ENCODE peak calls at places on chromosomes 6 and 20, in six cellular contexts. L is psoas muscle, T is fibroblast of lung, W is testis, M is esophagus squamous epithelium, C is PC-3. K is an unnamed sample.

GRCh38 chr20:31713312-31714049 is 9.2 kb downstream of the BCL2L1 start:
- DNase-seq in W (peak), M (no peak), C (peak), T (peak), L (peak), K (peak)

GRCh38 chr20:6588296-6588695 is 179.2 kb upstream of the BMP2 start:
- DNase-seq in C (peak), M (no peak), T (peak), W (peak), L (no peak), K (no peak)

GRCh38 chr6:112833546-112834215 is 486.6 kb downstream of the RFPL4B start:
- DNase-seq in L (no peak), W (no peak), M (no peak), T (peak), C (no peak), K (no peak)

GRCh38 chr6:159871911-159872310 is 18.9 kb upstream of the MAS1 start:
- DNase-seq in W (no peak), L (no peak), T (no peak), C (no peak), M (no peak), K (no peak)

GRCh38 chr6:75526502-75527127 is 33.0 kb upstream of the FILIP1 start:
- DNase-seq in L (peak), C (peak), M (no peak), W (peak), T (peak), K (no peak)

GRCh38 chr6:104537185-104537584 is 322.5 kb downstream of the HACE1 start:
- DNase-seq in C (peak), T (peak), M (no peak), L (no peak), W (no peak), K (no peak)

GRCh38 chr6:111175135-111175534 is 87.8 kb downstream of the SLC16A10 start:
- DNase-seq in W (no peak), M (no peak), L (no peak), C (no peak), T (peak), K (no peak)

GRCh38 chr6:37126961-37127360 is 43.0 kb upstream of the PIM1 start:
- DNase-seq in T (no peak), L (no peak), C (no peak), W (no peak), M (no peak), K (no peak)

GRCh38 chr6:3022765-3023662 is 23.3 kb downstream of the NQO2 start:
- DNase-seq in L (peak), W (no peak), C (no peak), T (no peak), M (no peak), K (no peak)

GRCh38 chr6:149483849-149484635 is 772 bp downstream of the ZC3H12D start:
- DNase-seq in M (no peak), C (no peak), W (no peak), L (no peak), T (no peak), K (no peak)

GRCh38 chr20:53857723-53858236 is 212.6 kb downstream of the BCAS1 start:
- DNase-seq in T (no peak), W (peak), M (no peak), C (no peak), L (no peak), K (no peak)

GRCh38 chr6:13290335-13290734 is 38.0 kb downstream of the TBC1D7 start:
- DNase-seq in L (no peak), C (no peak), M (no peak), W (no peak), T (no peak), K (no peak)

GRCh38 chr20:62822239-62822787 is 5.5 kb downstream of the COL9A3 start:
- DNase-seq in W (no peak), L (no peak), C (no peak), M (no peak), T (no peak), K (no peak)

GRCh38 chr6:39934060-39934757 is at the start of gene MOCS1:
- DNase-seq in T (peak), C (peak), L (peak), M (no peak), W (peak), K (peak)

GRCh38 chr6:75748743-75749538 is at the start of gene MYO6:
- DNase-seq in L (peak), M (peak), C (peak), W (peak), T (peak), K (peak)

GRCh38 chr20:41058674-41059008 is 30.0 kb downstream of the TOP1 start:
- DNase-seq in M (no peak), C (no peak), T (no peak), L (no peak), W (no peak), K (no peak)

GRCh38 chr20:46230811-46231282 is 77.5 kb downstream of the CDH22 start:
- DNase-seq in M (no peak), C (peak), T (peak), L (no peak), W (peak), K (no peak)

GRCh38 chr6:38273325-38273724 is 366.4 kb downstream of the BTBD9 start:
- DNase-seq in L (no peak), T (no peak), C (no peak), W (no peak), M (no peak), K (no peak)

GRCh38 chr20:7375905-7376304 is 564.4 kb downstream of the HAO1 start:
- DNase-seq in W (no peak), T (peak), L (no peak), C (peak), M (no peak), K (no peak)

GRCh38 chr20:46122071-46122470 is 4.0 kb downstream of the CD40 start:
- DNase-seq in M (no peak), C (peak), L (no peak), W (no peak), T (peak), K (peak)

GRCh38 chr6:16236648-16237199 is 1.7 kb upstream of the GMPR start:
- DNase-seq in L (no peak), M (no peak), W (peak), C (peak), T (peak), K (no peak)

GRCh38 chr6:165227644-165228329 is 81.6 kb downstream of the C6orf118 start:
- DNase-seq in L (no peak), C (peak), T (peak), W (no peak), M (no peak), K (no peak)

GRCh38 chr6:158018851-158019361 is 37.2 kb downstream of the SYNJ2 start:
- DNase-seq in C (no peak), T (peak), L (no peak), M (no peak), W (no peak), K (no peak)

GRCh38 chr6:18997375-18997826 is 610.3 kb downstream of the RNF144B start:
- DNase-seq in M (no peak), W (peak), L (no peak), T (peak), C (peak), K (no peak)

GRCh38 chr6:36980876-36981619 is 4.9 kb downstream of the MTCH1 start:
- DNase-seq in M (no peak), W (no peak), L (no peak), T (no peak), C (no peak), K (no peak)

GRCh38 chr6:80477591-80478370 is 371.3 kb downstream of the BCKDHB start:
- DNase-seq in M (no peak), L (no peak), C (no peak), W (no peak), T (peak), K (no peak)

GRCh38 chr6:31586013-31586412 is at the start of gene LST1:
- DNase-seq in M (no peak), L (no peak), T (no peak), W (no peak), C (no peak), K (no peak)

GRCh38 chr6:107185570-107185969 is 70.3 kb upstream of the BEND3 start:
- DNase-seq in M (no peak), L (no peak), T (peak), C (peak), W (peak), K (no peak)

GRCh38 chr6:137816133-137816579 is 50.9 kb upstream of the TNFAIP3 start:
- DNase-seq in L (no peak), C (no peak), W (no peak), T (no peak), M (no peak), K (no peak)

GRCh38 chr6:147579667-147580066 is 71.2 kb downstream of the SAMD5 start:
- DNase-seq in C (peak), T (no peak), W (no peak), M (no peak), L (no peak), K (no peak)

GRCh38 chr20:63076421-63076820 is 69.7 kb upstream of the BHLHE23 start:
- DNase-seq in M (no peak), C (no peak), W (no peak), T (no peak), L (no peak), K (no peak)

GRCh38 chr6:22956029-22956715 is 386.8 kb downstream of the HDGFL1 start:
- DNase-seq in T (no peak), M (no peak), L (no peak), C (no peak), W (no peak), K (no peak)

GRCh38 chr6:55443238-55444134 is 116.2 kb downstream of the GFRAL start:
- DNase-seq in C (no peak), L (no peak), M (no peak), W (no peak), T (peak), K (no peak)

GRCh38 chr6:30564114-30564513 is 7.0 kb downstream of the PRR3 start:
- DNase-seq in C (no peak), M (no peak), T (no peak), W (no peak), L (no peak), K (no peak)

GRCh38 chr6:43355862-43356590 is 13.4 kb downstream of the ZNF318 start:
- DNase-seq in C (peak), L (no peak), W (no peak), M (no peak), T (peak), K (no peak)

GRCh38 chr20:9353180-9353915 is 161.0 kb upstream of the LAMP5 start:
- DNase-seq in M (no peak), C (no peak), T (no peak), L (no peak), W (peak), K (no peak)

GRCh38 chr6:151289399-151290007 is 49.7 kb downstream of the AKAP12 start:
- DNase-seq in C (no peak), L (no peak), W (no peak), M (no peak), T (no peak), K (no peak)

GRCh38 chr6:45420083-45420908 is 42.6 kb upstream of the SUPT3H start:
- DNase-seq in L (no peak), W (no peak), T (peak), C (peak), M (no peak), K (no peak)

GRCh38 chr20:15889073-15889923 is 684.0 kb downstream of the KIF16B start:
- DNase-seq in W (peak), T (no peak), C (no peak), M (no peak), L (no peak), K (no peak)

DNA sequence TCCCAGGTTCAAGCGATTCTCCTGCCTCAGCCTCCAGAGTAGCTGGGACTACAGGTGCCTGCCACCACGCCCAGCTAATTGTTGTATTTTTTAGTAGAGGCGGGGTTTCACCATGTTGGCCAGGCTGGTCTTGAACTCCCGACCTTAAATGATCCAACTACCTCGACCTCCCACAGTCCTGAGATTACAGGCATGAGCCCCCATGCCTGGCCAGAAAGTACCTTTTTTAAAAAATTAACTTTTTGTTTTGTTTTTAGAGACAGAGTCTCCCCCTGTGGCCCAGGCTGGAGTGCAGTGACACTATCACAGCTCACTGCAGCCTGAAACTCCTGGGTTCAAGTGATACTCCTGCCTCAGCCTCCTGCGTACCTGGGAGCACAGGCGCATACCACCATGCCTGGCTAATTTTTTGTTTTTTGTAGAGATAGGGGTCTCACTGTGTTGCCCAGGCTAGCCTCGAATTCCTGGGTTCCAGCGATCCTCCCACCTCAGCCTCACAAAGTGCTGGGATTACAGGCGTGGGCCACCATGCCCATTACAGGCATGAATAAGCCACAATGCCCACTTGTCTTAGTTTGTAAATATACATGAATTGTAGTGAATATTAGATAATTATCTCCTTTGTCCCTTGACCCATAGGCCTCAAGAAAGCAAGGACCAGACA is 17.4 kb upstream of the EEF1A1 start:
- DNase-seq in L (no peak), T (no peak), C (no peak), W (no peak), M (no peak), K (no peak)
- TF ChIP-seq CTCF in L (no peak), T (no peak), C (no peak), W (no peak), M (no peak), K (no peak)

GRCh38 chr6:35025241-35026188 is 115.6 kb downstream of the TCP11 start:
- DNase-seq in M (no peak), C (peak), T (no peak), W (no peak), L (no peak), K (no peak)
- H3K27ac ChIP-seq in M (peak), C (peak), T (no peak), W (peak), L (peak), K (peak)

DNA sequence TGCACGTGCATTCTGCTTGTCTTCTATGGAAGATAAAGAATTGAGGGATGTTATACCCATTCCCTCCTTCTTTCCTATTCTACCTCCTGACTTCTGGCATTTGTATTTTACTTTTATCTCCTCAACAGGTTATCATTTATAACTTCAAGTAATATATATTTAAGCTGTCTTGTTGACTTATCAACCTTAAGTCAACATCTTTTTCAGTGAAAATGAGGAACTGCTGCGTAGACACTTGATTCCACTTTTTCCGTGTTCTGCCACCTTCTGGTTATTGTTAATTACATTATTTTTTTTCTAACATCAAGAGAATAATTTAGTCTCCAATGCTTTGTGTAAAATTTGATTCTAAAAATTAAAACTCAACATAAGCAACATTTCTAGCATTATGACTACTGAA is 107.5 kb downstream of the PRKN start:
- DNase-seq in L (no peak), M (no peak), W (no peak), C (no peak), T (no peak), K (no peak)
- TF ChIP-seq CTCF in L (no peak), M (no peak), W (no peak), C (no peak), T (no peak), K (no peak)

GRCh38 chr20:38810926-38811325 is 5.4 kb downstream of the PPP1R16B start:
- DNase-seq in C (no peak), W (no peak), L (no peak), T (no peak), M (no peak), K (no peak)

GRCh38 chr20:38809942-38810341 is 4.4 kb downstream of the PPP1R16B start:
- DNase-seq in W (no peak), M (no peak), L (no peak), C (no peak), T (no peak), K (no peak)

GRCh38 chr20:38812182-38812581 is 6.7 kb downstream of the PPP1R16B start:
- DNase-seq in W (no peak), M (no peak), C (no peak), L (no peak), T (no peak), K (no peak)

GRCh38 chr20:38811769-38812168 is 6.3 kb downstream of the PPP1R16B start:
- DNase-seq in M (no peak), T (no peak), L (no peak), C (no peak), W (no peak), K (no peak)

DNA sequence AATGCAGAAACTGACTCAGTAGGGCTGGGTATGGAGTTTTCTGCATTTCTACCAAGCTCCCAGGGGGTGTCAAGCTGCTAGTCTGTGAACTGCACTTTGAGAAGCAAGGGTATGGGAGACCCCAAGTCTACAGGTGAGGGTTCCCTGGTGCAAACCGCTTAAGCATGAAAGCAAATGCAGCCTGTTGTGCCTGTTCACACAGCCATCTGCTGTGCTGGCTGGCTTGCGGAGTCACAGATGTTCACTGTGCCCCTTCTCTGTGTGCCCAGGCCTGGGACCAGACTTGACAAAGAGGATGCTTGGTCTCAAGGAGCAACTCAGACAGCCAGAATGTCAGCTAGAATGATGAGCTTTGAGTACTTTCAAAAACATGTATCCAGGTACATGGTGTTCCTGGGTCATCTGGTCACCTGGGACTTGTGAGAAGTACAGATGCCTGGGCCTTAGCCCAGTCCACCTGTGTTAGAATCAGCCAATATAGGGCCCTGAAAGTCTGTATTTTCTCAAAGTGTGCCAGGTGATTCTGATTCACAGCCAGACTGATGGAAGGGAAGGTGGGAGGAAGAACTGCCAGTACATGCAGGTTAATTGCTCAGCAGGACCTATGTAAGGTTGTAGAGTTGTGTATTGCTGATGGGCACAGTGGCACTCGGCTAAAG is 7.5 kb downstream of the PPP1R16B start:
- DNase-seq in T (no peak), M (no peak), L (no peak), W (no peak), C (no peak), K (no peak)
- H3K27ac ChIP-seq in T (no peak), M (no peak), L (no peak), W (no peak), C (no peak), K (no peak)

K was measured in coronary artery.